ENCODE peak calls at places on chromosomes 12 and 14, in five cellular contexts. S, A, M, T and J are unnamed samples.

GRCh38 chr14:63727231-63727735 is 582 bp downstream of the SGPP1 start:
- DNase-seq in S (peak), A (no peak), M (no peak), T (peak), J (peak)

GRCh38 chr12:93429448-93429847 is 12.3 kb downstream of the UBE2N start:
- DNase-seq in S (no peak), A (no peak), M (no peak), T (no peak), J (no peak)

GRCh38 chr14:70873627-70874026 is 33.6 kb upstream of the PCNX1 start:
- DNase-seq in S (no peak), A (peak), M (no peak), T (no peak), J (no peak)

GRCh38 chr14:75467763-75468162 is 39.9 kb downstream of the JDP2 start:
- DNase-seq in S (no peak), A (no peak), M (no peak), T (no peak), J (no peak)

GRCh38 chr14:23528555-23528954 is 23.0 kb downstream of the ZFHX2 start:
- DNase-seq in S (no peak), A (no peak), M (no peak), T (no peak), J (no peak)

GRCh38 chr14:72699852-72700257 is 194.0 kb downstream of the DPF3 start:
- DNase-seq in S (peak), A (no peak), M (no peak), T (peak), J (no peak)

GRCh38 chr12:130633771-130634170 is 82.3 kb downstream of the RIMBP2 start:
- DNase-seq in S (no peak), A (no peak), M (no peak), T (no peak), J (peak)

GRCh38 chr12:121786441-121786825 is 7.1 kb downstream of the RHOF start:
- DNase-seq in S (no peak), A (peak), M (no peak), T (peak), J (peak)

GRCh38 chr14:65502676-65503124 is 90.2 kb downstream of the FUT8 start:
- DNase-seq in S (no peak), A (no peak), M (no peak), T (peak), J (peak)

GRCh38 chr12:96112733-96113132 is 77.3 kb upstream of the LTA4H start:
- DNase-seq in S (no peak), A (peak), M (no peak), T (no peak), J (no peak)

GRCh38 chr12:91178139-91178561 is 4.5 kb downstream of the DCN start:
- DNase-seq in S (no peak), A (peak), M (no peak), T (peak), J (peak)

GRCh38 chr12:54357802-54358619 is 6.3 kb downstream of the GPR84 start:
- DNase-seq in S (no peak), A (no peak), M (no peak), T (no peak), J (no peak)

GRCh38 chr12:103105971-103106597 is 148.6 kb downstream of the ASCL1 start:
- DNase-seq in S (no peak), A (no peak), M (no peak), T (no peak), J (no peak)

GRCh38 chr12:20601668-20602280 is 93.4 kb upstream of the SLCO1C1 start:
- DNase-seq in S (no peak), A (peak), M (no peak), T (peak), J (no peak)

GRCh38 chr12:102539651-102540553 is 59.5 kb upstream of the IGF1 start:
- DNase-seq in S (no peak), A (peak), M (no peak), T (no peak), J (no peak)

GRCh38 chr12:7907009-7907408 is 29.0 kb downstream of the SLC2A3 start:
- DNase-seq in S (peak), A (peak), M (no peak), T (peak), J (no peak)

GRCh38 chr14:50471838-50472465 is 60.4 kb downstream of the MAP4K5 start:
- DNase-seq in S (no peak), A (no peak), M (no peak), T (no peak), J (no peak)

GRCh38 chr12:93116632-93117031 is 187.5 kb upstream of the EEA1 start:
- DNase-seq in S (no peak), A (no peak), M (no peak), T (no peak), J (no peak)

GRCh38 chr12:9673404-9674225 is 4.1 kb downstream of the CLEC2D start:
- DNase-seq in S (peak), A (peak), M (peak), T (peak), J (peak)

GRCh38 chr12:20489645-20490044 is 121.3 kb downstream of the PDE3A start:
- DNase-seq in S (no peak), A (no peak), M (no peak), T (peak), J (no peak)

GRCh38 chr12:84421103-84421502 is 491.5 kb downstream of the SLC6A15 start:
- DNase-seq in S (no peak), A (no peak), M (no peak), T (no peak), J (no peak)

GRCh38 chr14:74326369-74327152 is 21.7 kb upstream of the VRTN start:
- DNase-seq in S (no peak), A (peak), M (no peak), T (no peak), J (no peak)

GRCh38 chr12:3032770-3033537 is 44.2 kb upstream of the TSPAN9 start:
- DNase-seq in S (peak), A (no peak), M (no peak), T (no peak), J (peak)